ENCODE peak calls at places on chromosomes 11 and 22, in seven cellular contexts. T is AG10803, H is LNCaP clone FGC, A is lower lobe of right lung, Z is left ventricle myocardium inferior, Y is heart left ventricle, B is ascending aorta. O is an unnamed sample.

GRCh38 chr11:70603756-70604211 is 205.5 kb downstream of the CTTN start:
- DNase-seq in T (peak; percentile 2), H (no peak), A (peak; percentile 58), Z (no peak), Y (peak; percentile 28), B (no peak), O (no peak)

GRCh38 chr22:50011447-50012200 is 941 bp downstream of the IL17REL start:
- DNase-seq in T (no peak), H (no peak), A (peak; percentile 53), Z (peak; percentile 5), Y (no peak), B (no peak), O (no peak)

GRCh38 chr11:34148504-34149165 is 43.2 kb downstream of the NAT10 start:
- DNase-seq in T (no peak), H (no peak), A (peak; percentile 36), Z (no peak), Y (no peak), B (no peak), O (no peak)

GRCh38 chr11:131767421-131767820 is 397.0 kb downstream of the NTM start:
- DNase-seq in T (peak; percentile 34), H (no peak), A (no peak), Z (no peak), Y (no peak), B (no peak), O (peak; percentile 44)

GRCh38 chr11:90448280-90448679 is 225.4 kb upstream of the CHORDC1 start:
- DNase-seq in T (no peak), H (no peak), A (no peak), Z (no peak), Y (no peak), B (no peak), O (no peak)

GRCh38 chr22:50175921-50176849 is 5.7 kb downstream of the PANX2 start:
- DNase-seq in T (no peak), H (no peak), A (peak; percentile 31), Z (no peak), Y (peak; percentile 41), B (no peak), O (no peak)

GRCh38 chr22:43796567-43796966 is 15.5 kb downstream of the EFCAB6 start:
- DNase-seq in T (peak; percentile 70), H (peak; percentile 23), A (no peak), Z (no peak), Y (no peak), B (no peak), O (peak; percentile 67)

GRCh38 chr11:70745451-70745850 is 347.1 kb downstream of the CTTN start:
- DNase-seq in T (no peak), H (no peak), A (peak; percentile 13), Z (no peak), Y (no peak), B (no peak), O (no peak)

GRCh38 chr22:50010676-50011446 is 1.7 kb downstream of the IL17REL start:
- DNase-seq in T (no peak), H (no peak), A (peak; percentile 28), Z (no peak), Y (no peak), B (no peak), O (no peak)

GRCh38 chr11:33633251-33634003 is 67.2 kb downstream of the C11orf91 start:
- DNase-seq in T (peak; percentile 70), H (no peak), A (no peak), Z (no peak), Y (no peak), B (no peak), O (peak; percentile 80)

GRCh38 chr11:111573821-111574249 is 28.4 kb upstream of the SIK2 start:
- DNase-seq in T (peak; percentile 78), H (no peak), A (no peak), Z (no peak), Y (no peak), B (no peak), O (peak; percentile 70)

GRCh38 chr11:78339483-78339882 is 78.1 kb downstream of the GAB2 start:
- DNase-seq in T (no peak), H (no peak), A (no peak), Z (no peak), Y (no peak), B (no peak), O (no peak)
- H3K4me3 ChIP-seq in T (no peak overlapping the region), H (no peak overlapping the region), A (no peak overlapping the region), Z (no peak overlapping the region), Y (no peak overlapping the region), B (no peak overlapping the region), O (no peak overlapping the region)

DNA sequence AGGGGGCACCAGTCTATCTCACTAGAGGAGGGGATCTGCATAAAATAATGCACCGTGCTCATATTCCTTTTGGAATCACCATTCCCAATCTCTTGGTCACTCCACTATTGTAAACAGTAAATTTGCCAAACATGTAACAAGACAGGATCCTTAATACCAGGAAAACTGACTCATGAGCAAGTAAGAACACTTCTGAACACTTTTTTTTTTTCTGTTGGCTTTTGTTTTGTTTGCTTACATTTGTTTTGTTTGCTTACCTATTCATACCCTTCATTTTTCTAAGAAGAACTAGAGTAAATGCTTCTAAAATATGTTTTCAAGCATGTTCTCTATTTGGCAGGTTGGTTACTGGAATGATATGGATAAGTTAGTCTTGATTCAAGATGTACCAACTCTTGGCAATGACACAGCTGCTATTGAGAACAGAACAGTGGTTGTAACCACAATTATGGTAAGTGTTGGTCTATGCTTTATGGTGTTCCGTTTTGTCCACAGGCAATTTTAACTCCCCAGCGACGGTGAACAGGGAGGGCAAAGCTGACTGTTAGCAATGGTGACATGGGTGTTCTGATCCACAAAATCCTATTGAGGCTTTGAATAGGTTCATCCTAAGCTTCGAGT is 111.8 kb downstream of the MSANTD4 start:
- DNase-seq in T (no peak), H (no peak), A (no peak), Z (no peak), Y (no peak), B (no peak), O (peak; percentile 18)
- H3K4me3 ChIP-seq in T (no peak overlapping the region), H (no peak overlapping the region), A (no peak overlapping the region), Z (no peak overlapping the region), Y (no peak overlapping the region), B (no peak overlapping the region), O (no peak overlapping the region)

DNA sequence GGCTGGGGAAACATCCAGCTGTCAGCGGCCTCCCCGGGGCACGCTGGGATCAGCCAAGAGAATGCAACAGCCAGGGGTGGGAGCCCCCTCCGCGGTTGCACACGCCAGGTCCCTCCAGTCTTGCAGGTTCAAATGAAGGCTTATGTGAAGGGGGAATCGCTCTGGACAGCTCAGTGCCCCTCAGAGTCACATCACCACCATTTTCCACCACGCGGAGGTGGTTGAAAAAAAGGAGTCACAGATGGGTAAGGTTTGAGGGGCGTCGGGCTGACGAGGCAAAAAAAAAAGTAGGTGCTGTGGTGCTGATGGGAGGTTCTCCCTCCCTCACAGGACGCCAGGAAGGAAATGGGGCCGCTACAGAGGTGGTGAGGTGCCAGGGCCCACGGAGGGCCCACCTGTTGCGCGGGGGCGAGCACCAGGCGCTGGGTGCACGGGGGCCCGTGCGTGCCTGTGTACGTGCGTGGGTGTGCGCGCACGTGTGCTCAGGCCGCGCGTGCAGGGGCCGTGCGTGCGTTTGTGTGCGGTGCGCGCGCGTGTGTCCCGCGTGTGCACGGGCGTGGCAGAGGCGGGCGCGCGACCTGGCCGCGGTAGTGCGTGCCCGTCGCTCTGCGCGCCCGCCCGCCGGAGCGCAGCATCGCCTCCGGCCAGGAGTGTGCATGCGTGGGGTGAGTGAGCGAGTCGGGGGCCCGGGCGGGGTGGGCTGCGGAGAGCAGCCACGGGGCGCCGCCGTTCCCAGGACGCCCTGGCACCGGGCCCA is 3.0 kb downstream of the PDGFB start:
- DNase-seq in T (no peak), H (no peak), A (no peak), Z (no peak), Y (no peak), B (no peak), O (no peak)
- H3K4me3 ChIP-seq in T (no peak overlapping the region), H (peak overlapping the region; percentile 69), A (peak overlapping the region; percentile 72), Z (peak overlapping the region; percentile 82), Y (peak overlapping the region; percentile 70), B (peak overlapping the region; percentile 48), O (no peak overlapping the region)

GRCh38 chr22:35563211-35563610 is 22.6 kb downstream of the RASD2 start:
- DNase-seq in T (no peak), H (no peak), A (no peak), Z (no peak), Y (no peak), B (no peak), O (no peak)

GRCh38 chr22:35560366-35560765 is 19.7 kb downstream of the RASD2 start:
- DNase-seq in T (no peak), H (no peak), A (no peak), Z (no peak), Y (no peak), B (no peak), O (no peak)

GRCh38 chr22:35560824-35561223 is 20.2 kb downstream of the RASD2 start:
- DNase-seq in T (no peak), H (no peak), A (no peak), Z (no peak), Y (no peak), B (no peak), O (no peak)

GRCh38 chr22:35559354-35560005 is 18.8 kb downstream of the RASD2 start:
- DNase-seq in T (peak; percentile 31), H (no peak), A (no peak), Z (no peak), Y (no peak), B (no peak), O (peak; percentile 44)

DNA sequence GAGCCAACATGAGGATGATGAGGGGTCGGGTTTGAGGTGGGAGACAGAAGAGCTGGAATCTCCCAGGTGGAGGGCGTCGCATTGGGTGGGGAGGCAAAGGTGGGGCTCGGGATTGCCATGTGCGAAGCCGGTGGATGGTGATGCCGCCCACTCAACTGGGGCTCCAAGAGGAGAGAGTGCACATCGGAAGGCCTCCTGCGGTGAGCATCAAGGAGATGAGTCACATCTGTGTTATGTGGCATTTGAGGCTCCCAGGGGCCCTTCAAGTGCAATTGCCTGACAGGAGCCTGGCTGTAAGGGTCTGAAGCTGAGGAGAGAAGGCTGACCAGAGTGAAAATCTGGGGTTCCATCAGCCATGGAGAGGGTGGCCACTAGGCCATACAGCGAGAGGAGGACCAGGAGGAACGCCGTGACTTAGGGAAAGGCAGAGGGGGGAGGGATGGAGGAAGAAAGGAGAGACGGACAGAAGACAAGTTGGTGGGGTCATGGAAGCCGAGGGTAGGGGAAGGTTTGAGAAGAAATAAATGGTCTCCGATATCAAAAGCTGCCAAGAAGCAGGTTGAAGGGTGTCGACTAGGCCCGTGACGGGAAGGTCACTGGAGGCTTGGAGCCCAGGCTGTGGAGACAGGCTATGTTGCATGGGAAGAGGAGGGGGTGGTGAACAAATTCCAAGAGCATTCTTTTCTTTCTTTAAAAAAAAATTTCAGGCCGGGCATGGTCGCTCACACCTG is 21.3 kb downstream of the RASD2 start:
- DNase-seq in T (peak; percentile 61), H (no peak), A (no peak), Z (no peak), Y (no peak), B (no peak), O (peak; percentile 91)
- H3K4me3 ChIP-seq in T (no peak overlapping the region), H (no peak overlapping the region), A (no peak overlapping the region), Z (no peak overlapping the region), Y (no peak overlapping the region), B (no peak overlapping the region), O (no peak overlapping the region)

GRCh38 chr11:126122863-126123262 is 60.2 kb upstream of the CDON start:
- DNase-seq in T (peak; percentile 82), H (no peak), A (no peak), Z (no peak), Y (no peak), B (no peak), O (no peak)

GRCh38 chr11:126127284-126127845 is 64.7 kb upstream of the CDON start:
- DNase-seq in T (no peak), H (no peak), A (no peak), Z (no peak), Y (no peak), B (no peak), O (no peak)

GRCh38 chr11:126124284-126124683 is 61.6 kb upstream of the CDON start:
- DNase-seq in T (no peak), H (no peak), A (no peak), Z (no peak), Y (no peak), B (no peak), O (no peak)

GRCh38 chr11:126121316-126121715 is 58.6 kb upstream of the CDON start:
- DNase-seq in T (no peak), H (no peak), A (no peak), Z (no peak), Y (no peak), B (no peak), O (no peak)

GRCh38 chr11:126123686-126124085 is 61.0 kb upstream of the CDON start:
- DNase-seq in T (peak; percentile 63), H (no peak), A (no peak), Z (no peak), Y (no peak), B (no peak), O (no peak)
- H3K4me3 ChIP-seq in T (no peak overlapping the region), H (no peak overlapping the region), A (no peak overlapping the region), Z (no peak overlapping the region), Y (no peak overlapping the region), B (no peak overlapping the region), O (no peak overlapping the region)

O was measured in choroid plexus epithelial cell.